ENCODE peak calls at places on chromosome 11, in seven cellular contexts. W is H1, X is uterus, R is esophagus squamous epithelium, Q is right lobe of liver, B is endothelial cell of umbilical vein, E is transverse colon. F is an unnamed sample.
A peak's percentile ranks its signal among the peaks of the same experiment; 100 is the strongest.

GRCh38 chr11:16815047-16815767 is 76.8 kb downstream of the C11orf58 start:
- DNase-seq in W (no peak), X (no peak), R (no peak), Q (peak; percentile 87), B (no peak), E (peak; percentile 57), F (peak; percentile 66)

GRCh38 chr11:12253843-12254281 is 123.5 kb upstream of the PARVA start:
- DNase-seq in W (no peak), X (no peak), R (no peak), Q (peak; percentile 73), B (no peak), E (peak; percentile 61), F (peak; percentile 88)

GRCh38 chr11:20131744-20132666 is 28.3 kb downstream of the DBX1 start:
- DNase-seq in W (no peak), X (peak; percentile 69), R (no peak), Q (peak; percentile 57), B (peak; percentile 64), E (peak; percentile 70), F (peak; percentile 65)

GRCh38 chr11:77619576-77620198 is 17.9 kb downstream of the CLNS1A start:
- DNase-seq in W (no peak), X (no peak), R (no peak), Q (no peak), B (peak; percentile 57), E (no peak), F (no peak)

GRCh38 chr11:126748097-126748756 is 252.3 kb downstream of the KIRREL3 start:
- DNase-seq in W (no peak), X (no peak), R (no peak), Q (no peak), B (no peak), E (no peak), F (no peak)

GRCh38 chr11:88335284-88335683 is 2.3 kb downstream of the CTSC start:
- DNase-seq in W (no peak), X (no peak), R (no peak), Q (no peak), B (no peak), E (no peak), F (no peak)

GRCh38 chr11:110479070-110479444 is 49.3 kb downstream of the FDX1 start:
- DNase-seq in W (no peak), X (no peak), R (no peak), Q (no peak), B (no peak), E (no peak), F (no peak)

GRCh38 chr11:71998649-71999310 is at the start of gene IL18BP:
- DNase-seq in W (no peak), X (no peak), R (no peak), Q (no peak), B (no peak), E (peak; percentile 39), F (no peak)

GRCh38 chr11:92475316-92475715 is 250.7 kb downstream of the FAT3 start:
- DNase-seq in W (no peak), X (no peak), R (no peak), Q (no peak), B (no peak), E (no peak), F (no peak)

GRCh38 chr11:6655020-6655789 is 404 bp downstream of the DCHS1 start:
- DNase-seq in W (no peak), X (peak; percentile 54), R (no peak), Q (no peak), B (peak; percentile 33), E (no peak), F (no peak)

GRCh38 chr11:9530020-9530628 is 43.3 kb upstream of the WEE1 start:
- DNase-seq in W (no peak), X (no peak), R (no peak), Q (no peak), B (no peak), E (no peak), F (no peak)

GRCh38 chr11:30329150-30329940 is 6.4 kb downstream of the ARL14EP start:
- DNase-seq in W (no peak), X (no peak), R (no peak), Q (no peak), B (no peak), E (no peak), F (no peak)

GRCh38 chr11:19995131-19995530 is 165.1 kb downstream of the DBX1 start:
- DNase-seq in W (no peak), X (no peak), R (no peak), Q (no peak), B (peak; percentile 39), E (no peak), F (peak; percentile 60)

GRCh38 chr11:76209671-76209955 is 3.3 kb upstream of the WNT11 start:
- DNase-seq in W (no peak), X (no peak), R (no peak), Q (no peak), B (no peak), E (no peak), F (no peak)

GRCh38 chr11:35893796-35894475 is 49.9 kb upstream of the LDLRAD3 start:
- DNase-seq in W (no peak), X (no peak), R (no peak), Q (no peak), B (no peak), E (peak; percentile 20), F (no peak)

GRCh38 chr11:14317659-14318325 is 41.2 kb downstream of the RRAS2 start:
- DNase-seq in W (no peak), X (no peak), R (no peak), Q (no peak), B (no peak), E (no peak), F (no peak)

GRCh38 chr11:77734890-77735289 is 85.6 kb downstream of the RSF1 start:
- DNase-seq in W (no peak), X (no peak), R (no peak), Q (no peak), B (no peak), E (no peak), F (no peak)

GRCh38 chr11:65873280-65874156 is 918 bp upstream of the EFEMP2 start:
- DNase-seq in W (peak; percentile 84), X (peak; percentile 96), R (peak; percentile 66), Q (peak; percentile 96), B (peak; percentile 83), E (peak; percentile 97), F (peak; percentile 97)

GRCh38 chr11:33018005-33018404 is 2.3 kb downstream of the DEPDC7 start:
- DNase-seq in W (no peak), X (no peak), R (no peak), Q (no peak), B (no peak), E (no peak), F (no peak)

GRCh38 chr11:33016654-33017053 is 976 bp downstream of the DEPDC7 start:
- DNase-seq in W (no peak), X (no peak), R (no peak), Q (no peak), B (no peak), E (no peak), F (no peak)

GRCh38 chr11:33013706-33014105 is 2.0 kb upstream of the DEPDC7 start:
- DNase-seq in W (no peak), X (no peak), R (no peak), Q (no peak), B (no peak), E (no peak), F (no peak)

GRCh38 chr11:33017478-33017877 is 1.8 kb downstream of the DEPDC7 start:
- DNase-seq in W (no peak), X (no peak), R (no peak), Q (no peak), B (no peak), E (no peak), F (no peak)

GRCh38 chr11:33015621-33016551 is at the start of gene DEPDC7:
- DNase-seq in W (peak; percentile 76), X (peak; percentile 81), R (peak; percentile 13), Q (peak; percentile 95), B (peak; percentile 69), E (peak; percentile 90), F (peak; percentile 94)
- TF ChIP-seq POLR2A in W (peak; percentile 48), X (no peak), R (peak; percentile 28), Q (peak; percentile 95), B (no peak), E (no peak), F (peak; percentile 81)

GRCh38 chr11:118622376-118623290 is 15.2 kb downstream of the PHLDB1 start:
- DNase-seq in W (no peak), X (peak; percentile 55), R (no peak), Q (no peak), B (peak; percentile 32), E (no peak), F (no peak)
- H3K4me3 ChIP-seq in W (peak overlapping the region; percentile 69), X (no peak overlapping the region), R (peak overlapping the region; percentile 67), Q (no peak overlapping the region), B (peak overlapping the region; percentile 74), E (no peak overlapping the region), F (no peak overlapping the region)

GRCh38 chr11:2203440-2204259 is 32.0 kb upstream of the TH start:
- DNase-seq in W (no peak), X (no peak), R (no peak), Q (peak; percentile 45), B (no peak), E (peak; percentile 43), F (peak; percentile 75)
- TF ChIP-seq POLR2A in W (no peak), X (no peak), R (no peak), Q (no peak), B (no peak), E (no peak), F (no peak)

GRCh38 chr11:128473631-128474030 is 113.7 kb downstream of the ETS1 start:
- DNase-seq in W (no peak), X (no peak), R (no peak), Q (no peak), B (no peak), E (no peak), F (peak; percentile 78)

GRCh38 chr11:128476031-128476430 is 111.3 kb downstream of the ETS1 start:
- DNase-seq in W (no peak), X (no peak), R (no peak), Q (no peak), B (no peak), E (no peak), F (no peak)

GRCh38 chr11:128472128-128473110 is 114.9 kb downstream of the ETS1 start:
- DNase-seq in W (no peak), X (no peak), R (no peak), Q (no peak), B (peak; percentile 45), E (no peak), F (no peak)

GRCh38 chr11:128476729-128477128 is 110.6 kb downstream of the ETS1 start:
- DNase-seq in W (no peak), X (no peak), R (no peak), Q (no peak), B (no peak), E (no peak), F (peak; percentile 83)

DNA sequence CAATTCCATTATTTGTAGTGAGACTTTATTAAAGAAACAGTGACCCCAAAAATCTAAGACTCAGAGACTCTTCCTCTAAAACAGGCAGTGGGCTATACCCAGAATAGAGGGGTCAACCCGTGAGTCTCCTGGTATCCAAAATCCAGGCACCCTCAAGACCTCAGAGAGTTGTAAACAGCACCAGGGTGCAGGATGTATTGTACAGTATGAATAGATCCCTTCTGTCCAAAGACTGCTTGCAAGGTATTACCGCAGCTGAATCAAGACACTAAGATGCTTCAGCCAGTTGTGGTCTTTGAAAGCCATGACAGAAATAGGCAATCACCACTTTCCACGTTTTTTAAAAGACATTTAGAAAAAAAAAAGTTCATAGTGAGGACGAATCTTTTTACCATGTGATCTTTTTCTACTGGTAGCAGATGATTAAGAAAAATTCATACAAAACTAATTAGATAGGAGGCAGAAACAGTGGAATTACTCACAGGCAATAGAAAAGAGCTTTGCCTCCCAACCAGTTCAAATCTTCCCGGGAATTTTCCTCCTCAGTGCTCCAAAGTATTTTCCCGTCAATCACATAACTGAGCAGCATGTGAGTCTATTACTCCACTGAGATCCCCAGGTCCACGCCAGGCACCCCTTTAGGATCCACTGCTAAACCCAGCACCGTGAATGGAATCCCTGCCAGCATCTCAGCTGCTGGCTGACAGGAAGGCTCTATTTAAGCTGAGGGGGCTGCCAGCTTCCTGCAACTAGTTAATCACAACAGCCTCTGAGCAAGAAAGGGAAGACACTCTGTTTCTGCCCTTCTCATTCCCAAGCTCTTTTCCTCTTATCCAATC is 113.1 kb downstream of the ETS1 start:
- DNase-seq in W (no peak), X (no peak), R (no peak), Q (no peak), B (peak; percentile 57), E (no peak), F (no peak)
- H3K4me3 ChIP-seq in W (no peak overlapping the region), X (no peak overlapping the region), R (no peak overlapping the region), Q (no peak overlapping the region), B (no peak overlapping the region), E (no peak overlapping the region), F (no peak overlapping the region)